ENCODE peak calls at places on chromosomes 7 and 10, in five cellular contexts. One of them, this sample, is unnamed.

GRCh38 chr7:55206235-55207029 is 158.7 kb upstream of the LANCL2 start:
- DNase-seq in left lung: no peak
- DNase-seq in ELR: peak; percentile 54
- DNase-seq in heart left ventricle: no peak
- DNase-seq in progenitor cell of endocrine pancreas: no peak
- DNase-seq in this sample: no peak

GRCh38 chr10:29815572-29815971 is 180.8 kb upstream of the SVIL start:
- DNase-seq in left lung: no peak
- DNase-seq in ELR: no peak
- DNase-seq in heart left ventricle: no peak
- DNase-seq in progenitor cell of endocrine pancreas: no peak
- DNase-seq in this sample: no peak

GRCh38 chr7:55593515-55594318 is 21.4 kb upstream of the VOPP1 start:
- DNase-seq in left lung: peak; percentile 60
- DNase-seq in ELR: peak; percentile 68
- DNase-seq in heart left ventricle: peak; percentile 64
- DNase-seq in progenitor cell of endocrine pancreas: peak; percentile 55
- DNase-seq in this sample: no peak

GRCh38 chr10:14779053-14779649 is 4.5 kb upstream of the FAM107B start:
- DNase-seq in left lung: no peak
- DNase-seq in ELR: peak; percentile 77
- DNase-seq in heart left ventricle: no peak
- DNase-seq in progenitor cell of endocrine pancreas: no peak
- DNase-seq in this sample: peak; percentile 10

GRCh38 chr7:1318661-1319060 is 86.0 kb downstream of the UNCX start:
- DNase-seq in left lung: no peak
- DNase-seq in ELR: no peak
- DNase-seq in heart left ventricle: no peak
- DNase-seq in progenitor cell of endocrine pancreas: no peak
- DNase-seq in this sample: no peak

GRCh38 chr10:64115913-64116643 is 594.9 kb downstream of the REEP3 start:
- DNase-seq in left lung: no peak
- DNase-seq in ELR: no peak
- DNase-seq in heart left ventricle: no peak
- DNase-seq in progenitor cell of endocrine pancreas: no peak
- DNase-seq in this sample: no peak

GRCh38 chr7:100486753-100487446 is 3.2 kb downstream of the NYAP1 start:
- DNase-seq in left lung: no peak
- DNase-seq in ELR: peak; percentile 71
- DNase-seq in heart left ventricle: no peak
- DNase-seq in progenitor cell of endocrine pancreas: no peak
- DNase-seq in this sample: no peak

GRCh38 chr10:127149613-127150081 is 46.7 kb downstream of the INSYN2A start:
- DNase-seq in left lung: no peak
- DNase-seq in ELR: no peak
- DNase-seq in heart left ventricle: no peak
- DNase-seq in progenitor cell of endocrine pancreas: no peak
- DNase-seq in this sample: no peak

GRCh38 chr10:3786295-3786981 is 1.4 kb upstream of the KLF6 start:
- DNase-seq in left lung: no peak
- DNase-seq in ELR: peak; percentile 40
- DNase-seq in heart left ventricle: peak; percentile 72
- DNase-seq in progenitor cell of endocrine pancreas: no peak
- DNase-seq in this sample: peak; percentile 67

GRCh38 chr7:14021069-14021468 is 31.6 kb upstream of the ETV1 start:
- DNase-seq in left lung: no peak
- DNase-seq in ELR: peak; percentile 83
- DNase-seq in heart left ventricle: no peak
- DNase-seq in progenitor cell of endocrine pancreas: no peak
- DNase-seq in this sample: peak; percentile 47

GRCh38 chr10:58094985-58095718 is 172.5 kb downstream of the IPMK start:
- DNase-seq in left lung: no peak
- DNase-seq in ELR: no peak
- DNase-seq in heart left ventricle: no peak
- DNase-seq in progenitor cell of endocrine pancreas: no peak
- DNase-seq in this sample: no peak

GRCh38 chr10:96642973-96643372 is 56.2 kb upstream of the TM9SF3 start:
- DNase-seq in left lung: peak; percentile 84
- DNase-seq in ELR: peak; percentile 67
- DNase-seq in heart left ventricle: peak; percentile 76
- DNase-seq in progenitor cell of endocrine pancreas: peak; percentile 31
- DNase-seq in this sample: peak; percentile 30

GRCh38 chr7:141483044-141483443 is 68.2 kb upstream of the AGK start:
- DNase-seq in left lung: no peak
- DNase-seq in ELR: peak; percentile 16
- DNase-seq in heart left ventricle: no peak
- DNase-seq in progenitor cell of endocrine pancreas: no peak
- DNase-seq in this sample: peak; percentile 17

GRCh38 chr10:104937528-104937927 is 296.4 kb downstream of the SORCS3 start:
- DNase-seq in left lung: peak; percentile 41
- DNase-seq in ELR: peak; percentile 80
- DNase-seq in heart left ventricle: no peak
- DNase-seq in progenitor cell of endocrine pancreas: no peak
- DNase-seq in this sample: peak; percentile 86

GRCh38 chr7:44145969-44146897 is 5.1 kb upstream of the MYL7 start:
- DNase-seq in left lung: peak; percentile 77
- DNase-seq in ELR: peak; percentile 76
- DNase-seq in heart left ventricle: peak; percentile 90
- DNase-seq in progenitor cell of endocrine pancreas: peak; percentile 47
- DNase-seq in this sample: no peak

GRCh38 chr10:46311501-46311951 is 24.7 kb downstream of the ANTXRL start:
- DNase-seq in left lung: peak; percentile 21
- DNase-seq in ELR: no peak
- DNase-seq in heart left ventricle: no peak
- DNase-seq in progenitor cell of endocrine pancreas: no peak
- DNase-seq in this sample: no peak

GRCh38 chr7:20744913-20745587 is 41.6 kb downstream of the SP8 start:
- DNase-seq in left lung: no peak
- DNase-seq in ELR: no peak
- DNase-seq in heart left ventricle: no peak
- DNase-seq in progenitor cell of endocrine pancreas: no peak
- DNase-seq in this sample: peak; percentile 43

This sample was measured in kidney glomerular epithelial cell.